ENCODE peak calls at places on chromosomes 7 and 10, in nine cellular contexts. Y is PC-3, T is coronary artery, V is epithelial cell of esophagus, Z is tibial nerve, H is RWPE2, O is stomach, C is Panc1, W is lung. F is an unnamed sample.

GRCh38 chr7:20298486-20298901 is 32.2 kb upstream of the ITGB8 start:
- DNase-seq in H (no peak), W (no peak), V (no peak), C (no peak), T (no peak), O (no peak), Y (no peak), Z (no peak), F (no peak)

GRCh38 chr7:105664816-105665525 is 83.7 kb upstream of the EFCAB10 start:
- DNase-seq in V (no peak), Y (peak), W (no peak), T (no peak), Z (no peak), C (no peak), O (no peak), H (no peak), F (no peak)

GRCh38 chr10:18000601-18001000 is 48.9 kb downstream of the SLC39A12 start:
- DNase-seq in V (no peak), H (no peak), Y (no peak), C (no peak), T (no peak), W (no peak), Z (no peak), O (no peak), F (no peak)

GRCh38 chr7:7779888-7780287 is 61.5 kb upstream of the RPA3 start:
- DNase-seq in Y (peak), H (no peak), Z (no peak), T (no peak), V (no peak), W (no peak), O (no peak), C (no peak), F (no peak)

GRCh38 chr10:125448596-125448995 is 234.4 kb downstream of the TEX36 start:
- DNase-seq in C (no peak), Z (no peak), W (no peak), H (no peak), O (no peak), T (no peak), Y (peak), V (peak), F (no peak)

GRCh38 chr10:14727389-14727918 is 47.2 kb downstream of the FAM107B start:
- DNase-seq in Z (no peak), V (peak), W (no peak), O (no peak), H (no peak), C (no peak), T (no peak), Y (no peak), F (no peak)

GRCh38 chr7:105775580-105775979 is 100.8 kb downstream of the ATXN7L1 start:
- DNase-seq in O (no peak), H (no peak), Y (no peak), Z (no peak), V (no peak), C (no peak), W (no peak), T (no peak), F (no peak)

GRCh38 chr10:119872860-119873671 is 423 bp upstream of the MCMBP start:
- DNase-seq in V (peak), C (peak), W (peak), Z (peak), O (peak), H (peak), T (peak), Y (peak), F (peak)

GRCh38 chr7:55786901-55787300 is 75.7 kb downstream of the SEPTIN14 start:
- DNase-seq in H (no peak), O (no peak), W (no peak), Z (no peak), C (no peak), T (no peak), V (no peak), Y (no peak), F (no peak)

GRCh38 chr10:117248700-117249465 is 8.0 kb downstream of the SLC18A2 start:
- DNase-seq in Y (no peak), Z (no peak), H (no peak), C (no peak), O (no peak), W (no peak), V (no peak), T (no peak), F (no peak)

GRCh38 chr7:69190025-69190424 is 408.2 kb upstream of the AUTS2 start:
- DNase-seq in H (no peak), V (no peak), O (no peak), C (no peak), Y (no peak), Z (no peak), T (no peak), W (no peak), F (no peak)

GRCh38 chr7:29287366-29287765 is 92.8 kb downstream of the CHN2 start:
- DNase-seq in W (no peak), H (no peak), C (no peak), V (peak), O (no peak), Y (peak), T (no peak), Z (no peak), F (no peak)

GRCh38 chr10:14698487-14699170 is 76.1 kb downstream of the FAM107B start:
- DNase-seq in C (no peak), Z (no peak), V (peak), W (no peak), Y (peak), H (no peak), T (no peak), O (no peak), F (no peak)

GRCh38 chr7:73308074-73308664 is 457 bp downstream of the NSUN5 start:
- DNase-seq in Y (peak), W (no peak), O (no peak), C (no peak), Z (no peak), H (no peak), V (peak), T (no peak), F (peak)

GRCh38 chr10:17214991-17215781 is 12.9 kb upstream of the VIM start:
- DNase-seq in W (no peak), V (peak), H (no peak), T (peak), O (no peak), Z (no peak), Y (peak), C (no peak), F (no peak)

GRCh38 chr10:30063098-30063497 is 3.7 kb upstream of the JCAD start:
- DNase-seq in O (no peak), T (no peak), W (no peak), Z (no peak), H (no peak), Y (peak), C (no peak), V (no peak), F (peak)

GRCh38 chr7:99679400-99680191 is at the start of gene CYP3A5:
- DNase-seq in O (peak), Y (no peak), H (no peak), V (no peak), C (no peak), W (no peak), Z (no peak), T (no peak), F (peak)

GRCh38 chr7:40380111-40380510 is 245.3 kb downstream of the SUGCT start:
- DNase-seq in Y (no peak), O (no peak), W (no peak), Z (no peak), V (no peak), C (no peak), T (no peak), H (no peak), F (no peak)

GRCh38 chr7:98816206-98816605 is 53.6 kb downstream of the TMEM130 start:
- DNase-seq in T (peak), W (no peak), V (no peak), H (no peak), Y (no peak), Z (no peak), O (no peak), C (no peak), F (no peak)

GRCh38 chr10:98382691-98383101 is 32.3 kb downstream of the PYROXD2 start:
- DNase-seq in C (no peak), Y (no peak), Z (no peak), T (no peak), V (no peak), H (no peak), O (no peak), W (no peak), F (no peak)

GRCh38 chr10:103693070-103693811 is 162.1 kb downstream of the SH3PXD2A start:
- DNase-seq in V (no peak), C (no peak), H (no peak), T (no peak), O (no peak), Z (no peak), W (no peak), Y (no peak), F (no peak)

GRCh38 chr7:17580141-17580540 is 281.7 kb downstream of the AHR start:
- DNase-seq in Y (peak), W (no peak), H (no peak), T (no peak), Z (no peak), O (no peak), C (no peak), V (peak), F (no peak)

DNA sequence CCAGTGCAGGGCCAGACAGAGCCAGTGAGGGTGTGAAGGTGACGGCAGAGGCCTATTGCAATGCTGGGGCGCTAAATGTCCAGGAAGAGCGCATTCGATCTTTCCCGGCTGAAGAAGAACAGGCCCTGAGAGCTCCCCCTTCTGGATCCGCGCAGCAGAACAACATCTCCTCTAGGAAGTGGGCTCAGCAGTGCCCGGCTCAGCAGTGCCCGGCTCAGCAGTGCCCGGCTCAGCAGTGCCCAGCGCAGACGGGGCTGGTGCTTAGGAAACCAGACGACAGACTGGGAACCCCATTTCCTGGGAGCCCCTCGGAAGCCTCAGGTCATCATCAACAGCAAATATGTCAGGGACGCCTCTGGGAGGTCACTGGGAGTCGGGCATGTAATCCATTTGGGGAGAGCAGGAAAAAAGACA is 4.7 kb upstream of the NOS3 start:
- DNase-seq in Y (peak), C (no peak), V (peak), T (no peak), Z (peak), O (peak), W (no peak), H (no peak), F (no peak)
- TF ChIP-seq CTCF in Y (peak), C (peak), V (peak), T (no peak), Z (peak), O (peak), W (peak), H (peak), F (peak)

GRCh38 chr7:22726345-22726848 is 603 bp upstream of the IL6 start:
- DNase-seq in Z (no peak), H (peak), V (peak), T (no peak), C (no peak), Y (peak), W (peak), O (peak), F (peak)

GRCh38 chr7:22726849-22727792 is at the start of gene IL6:
- DNase-seq in H (peak), Y (peak), C (no peak), W (peak), V (peak), O (peak), Z (peak), T (peak), F (peak)

GRCh38 chr7:22724861-22725260 is 2.1 kb upstream of the IL6 start:
- DNase-seq in V (no peak), T (no peak), Z (no peak), W (no peak), Y (no peak), C (no peak), H (no peak), O (no peak), F (no peak)

GRCh38 chr7:22723642-22724041 is 3.4 kb upstream of the IL6 start:
- DNase-seq in T (no peak), Z (no peak), C (no peak), W (peak), O (no peak), H (no peak), Y (no peak), V (no peak), F (peak)

GRCh38 chr7:22725585-22725984 is 1.4 kb upstream of the IL6 start:
- DNase-seq in H (no peak), Y (peak), O (no peak), Z (no peak), V (no peak), W (no peak), C (no peak), T (no peak), F (no peak)
- H3K4me3 ChIP-seq in H (no peak), Y (no peak), O (no peak), Z (no peak), V (no peak), W (no peak), C (no peak), T (no peak), F (no peak)

GRCh38 chr7:74479066-74479781 is 25.5 kb downstream of the GTF2IRD1 start:
- DNase-seq in Z (peak), C (no peak), W (peak), V (peak), Y (peak), T (no peak), H (no peak), O (peak), F (peak)

GRCh38 chr7:74481458-74482324 is 28.0 kb downstream of the GTF2IRD1 start:
- DNase-seq in V (no peak), C (no peak), Y (no peak), O (no peak), Z (no peak), H (no peak), W (no peak), T (no peak), F (no peak)

GRCh38 chr7:74480861-74481417 is 27.2 kb downstream of the GTF2IRD1 start:
- DNase-seq in T (peak), Z (peak), H (no peak), Y (no peak), V (peak), O (peak), W (peak), C (no peak), F (peak)

GRCh38 chr7:74478671-74479065 is 25.0 kb downstream of the GTF2IRD1 start:
- DNase-seq in C (no peak), T (no peak), H (no peak), O (no peak), Y (no peak), W (no peak), V (no peak), Z (no peak), F (no peak)

DNA sequence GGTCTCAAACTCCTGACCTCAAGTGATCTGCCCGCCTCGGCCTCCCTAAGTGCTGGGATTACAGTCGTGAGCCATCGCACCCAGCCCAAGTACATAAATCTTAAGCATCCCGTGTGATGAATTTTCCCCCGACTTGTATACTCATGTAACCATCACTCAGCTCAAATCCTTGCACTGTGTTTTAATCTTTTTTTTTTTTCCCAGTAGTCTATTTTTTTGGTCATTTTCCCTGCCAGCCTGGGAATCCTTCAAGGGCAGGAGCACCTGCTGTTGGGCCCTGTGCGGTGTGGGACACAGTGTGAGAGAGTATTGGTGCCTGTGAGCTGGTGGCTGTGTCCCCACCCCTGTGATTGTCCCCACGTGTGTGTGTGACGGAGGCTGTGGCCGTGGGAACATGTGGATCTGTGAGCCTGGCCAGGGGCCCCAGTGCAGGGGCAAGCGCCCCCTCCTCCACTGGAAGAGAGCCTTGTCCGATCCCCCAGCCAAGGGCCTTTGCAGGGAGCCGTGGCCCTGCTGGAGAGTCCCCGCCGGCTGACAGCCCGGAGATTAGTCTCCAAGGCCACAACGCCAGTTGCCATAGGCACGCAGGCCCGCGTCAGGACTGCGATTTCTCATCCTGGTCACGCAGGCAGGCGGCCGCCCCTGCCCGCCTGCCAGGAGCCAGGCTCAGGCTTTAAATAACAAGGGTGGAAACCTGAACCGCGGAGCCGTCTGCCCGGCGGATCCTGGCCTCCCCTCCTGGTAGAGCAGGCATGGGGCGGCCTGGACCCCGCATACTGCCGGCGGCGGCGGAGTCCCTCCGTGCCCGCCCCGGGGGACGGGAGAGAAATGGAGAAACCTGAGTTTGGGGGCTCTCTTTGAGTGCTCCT is 26.5 kb downstream of the GTF2IRD1 start:
- DNase-seq in O (peak), Z (peak), C (no peak), H (no peak), W (peak), Y (no peak), T (peak), V (peak), F (peak)
- TF ChIP-seq CTCF in O (no peak), Z (no peak), C (no peak), H (no peak), W (no peak), Y (no peak), T (no peak), V (no peak), F (peak)

DNA sequence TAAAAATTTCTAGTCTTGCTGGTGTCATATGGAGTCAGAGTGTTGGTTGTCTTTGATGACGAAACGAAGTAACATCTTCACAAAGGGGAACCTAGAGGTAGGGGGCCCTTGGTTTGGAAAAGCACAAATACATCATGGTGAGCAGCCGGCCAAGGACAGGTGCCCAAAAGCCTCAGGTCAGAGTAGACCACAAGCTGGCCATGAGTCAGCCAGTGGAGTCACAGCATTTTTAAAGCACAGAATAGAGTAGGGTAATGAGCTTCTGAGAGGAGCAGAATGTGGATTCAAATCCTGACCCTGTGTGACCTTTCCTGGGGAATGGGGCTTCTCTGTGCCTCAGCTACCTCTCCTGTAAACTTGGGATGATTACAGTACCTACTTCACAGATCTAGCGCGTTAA is 5.3 kb downstream of the CAMK2B start:
- DNase-seq in V (no peak), W (no peak), H (no peak), Y (peak), Z (no peak), C (no peak), T (no peak), O (no peak), F (no peak)
- H3K4me3 ChIP-seq in V (no peak), W (no peak), H (no peak), Y (no peak), Z (no peak), C (no peak), T (no peak), O (no peak), F (no peak)

GRCh38 chr7:139720705-139721231 is 57.0 kb downstream of the HIPK2 start:
- DNase-seq in Y (peak), Z (no peak), V (no peak), O (peak), T (peak), C (no peak), W (no peak), H (no peak), F (no peak)
- TF ChIP-seq CTCF in Y (no peak), Z (no peak), V (no peak), O (no peak), T (no peak), C (no peak), W (no peak), H (no peak), F (no peak)

DNA sequence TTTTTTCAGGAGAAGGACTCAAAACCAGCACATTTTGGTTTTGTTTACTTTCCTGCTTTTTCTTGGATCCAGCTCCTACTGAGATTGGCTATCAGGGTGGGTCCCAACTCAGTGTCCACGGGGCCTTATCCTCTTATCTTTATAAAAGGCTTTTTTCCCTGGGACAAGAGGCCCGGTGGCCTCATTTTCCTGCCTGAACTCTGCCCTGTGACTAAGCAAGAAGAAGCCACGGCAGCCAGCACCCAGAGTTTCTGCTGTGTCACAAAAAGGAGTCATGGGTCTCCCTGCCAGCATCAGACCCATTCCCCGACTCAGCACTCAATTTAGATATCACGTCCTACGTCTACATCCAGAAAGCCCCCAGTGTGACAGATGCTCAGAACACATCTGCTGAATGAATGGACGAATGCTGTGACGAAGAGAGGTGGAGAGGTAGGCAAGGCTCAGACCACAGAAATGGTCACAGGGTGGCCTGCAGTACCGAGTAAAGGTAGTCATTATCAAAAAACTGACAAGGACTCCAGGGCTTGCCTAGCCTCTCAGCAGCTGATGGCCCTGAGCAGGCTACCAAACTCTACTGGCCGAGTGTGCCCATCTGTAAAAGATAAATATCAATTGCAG is 16.7 kb downstream of the DLG5 start:
- DNase-seq in Y (peak), W (no peak), C (no peak), T (no peak), O (peak), Z (no peak), V (peak), H (no peak), F (no peak)
- H3K4me3 ChIP-seq in Y (no peak), W (no peak), C (no peak), T (no peak), O (no peak), Z (no peak), V (no peak), H (no peak), F (no peak)

DNA sequence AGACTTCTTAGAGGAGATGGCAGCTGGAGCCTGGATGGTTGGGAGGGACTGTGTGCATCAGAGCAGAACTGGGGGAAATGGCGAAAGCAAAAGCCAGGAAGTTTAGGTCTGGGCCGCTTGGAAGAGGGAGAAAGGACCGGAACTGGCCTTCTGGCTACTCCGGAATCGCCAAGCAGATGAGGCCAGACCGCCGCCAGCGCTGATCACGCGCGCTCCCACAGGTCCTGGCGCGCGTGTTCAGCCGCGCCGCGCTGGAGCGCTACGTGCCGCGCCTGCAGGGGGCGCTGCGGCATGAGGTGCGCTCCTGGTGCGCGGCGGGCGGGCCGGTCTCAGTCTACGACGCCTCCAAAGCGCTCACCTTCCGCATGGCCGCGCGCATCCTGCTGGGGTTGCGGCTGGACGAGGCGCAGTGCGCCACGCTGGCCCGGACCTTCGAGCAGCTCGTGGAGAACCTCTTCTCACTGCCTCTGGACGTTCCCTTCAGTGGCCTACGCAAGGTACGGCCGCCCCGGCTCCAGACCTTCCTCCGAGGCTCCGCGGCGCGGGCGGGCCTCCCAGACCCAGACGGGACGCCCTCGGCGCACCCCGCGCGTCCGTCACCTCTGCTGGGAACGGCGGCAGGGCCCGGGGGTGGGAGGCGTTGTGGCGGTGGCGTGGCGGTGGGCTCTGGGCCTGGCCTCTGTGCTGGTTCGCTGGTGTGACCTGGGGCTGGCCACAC is 2.1 kb downstream of the CYP26C1 start:
- DNase-seq in H (no peak), O (no peak), T (no peak), C (no peak), W (no peak), V (peak), Z (no peak), Y (no peak), F (no peak)
- TF ChIP-seq CTCF in H (peak), O (no peak), T (peak), C (peak), W (no peak), V (peak), Z (peak), Y (no peak), F (no peak)

F was measured in sigmoid colon.